ENCODE peak calls at places on chromosome 19, in six cellular contexts. C, R, W, O, K and D are unnamed samples.

GRCh38 chr19:27779953-27780352 is 1433.0 kb downstream of the UQCRFS1 start:
- DNase-seq in C (peak), R (no peak), W (no peak), O (no peak), K (no peak), D (no peak)

GRCh38 chr19:6459356-6460098 is at the start of gene SLC25A23:
- DNase-seq in C (peak), R (peak), W (peak), O (peak), K (peak), D (peak)

GRCh38 chr19:6736169-6736916 is 1.0 kb downstream of the GPR108 start:
- DNase-seq in C (peak), R (peak), W (peak), O (peak), K (peak), D (peak)

GRCh38 chr19:42285546-42285945 is 16.4 kb upstream of the PRR19 start:
- DNase-seq in C (no peak), R (no peak), W (no peak), O (no peak), K (no peak), D (no peak)

GRCh38 chr19:364496-365287 is 20.1 kb upstream of the MIER2 start:
- DNase-seq in C (no peak), R (no peak), W (no peak), O (no peak), K (no peak), D (no peak)

GRCh38 chr19:46902402-46902766 is 41.6 kb downstream of the ARHGAP35 start:
- DNase-seq in C (no peak), R (no peak), W (no peak), O (no peak), K (no peak), D (no peak)

GRCh38 chr19:42132851-42133528 is 744 bp upstream of the POU2F2 start:
- DNase-seq in C (peak), R (peak), W (no peak), O (peak), K (peak), D (peak)

GRCh38 chr19:3607398-3608078 is 863 bp upstream of the TBXA2R start:
- DNase-seq in C (peak), R (no peak), W (peak), O (no peak), K (no peak), D (no peak)

GRCh38 chr19:58409010-58409790 is 751 bp downstream of the ZNF584 start:
- DNase-seq in C (peak), R (no peak), W (peak), O (no peak), K (peak), D (peak)

GRCh38 chr19:43820098-43820860 is 6.8 kb upstream of the ZNF283 start:
- DNase-seq in C (no peak), R (peak), W (peak), O (no peak), K (peak), D (no peak)

GRCh38 chr19:53981408-53981998 is 9.9 kb upstream of the CACNG6 start:
- DNase-seq in C (no peak), R (no peak), W (no peak), O (no peak), K (no peak), D (no peak)

GRCh38 chr19:33677745-33678426 is 56.1 kb downstream of the CHST8 start:
- DNase-seq in C (no peak), R (no peak), W (no peak), O (no peak), K (no peak), D (peak)